ENCODE peak calls at places on chromosomes 12 and 14, in five cellular contexts. One of them, this sample, is unnamed.

GRCh38 chr12:117792877-117793424 is 175.8 kb downstream of the KSR2 start:
- DNase-seq in K562: no peak
- DNase-seq in IMR-90: no peak
- DNase-seq in A549: no peak
- DNase-seq in GM12878: no peak
- DNase-seq in this sample: no peak

GRCh38 chr12:51028126-51028810 is 2.1 kb upstream of the SLC11A2 start:
- DNase-seq in IMR-90: peak; percentile 33
- DNase-seq in A549: peak; percentile 36
- DNase-seq in K562: peak; percentile 58
- DNase-seq in GM12878: no peak
- DNase-seq in this sample: no peak

GRCh38 chr12:117033382-117034045 is 65.7 kb downstream of the TESC start:
- DNase-seq in IMR-90: no peak
- DNase-seq in GM12878: no peak
- DNase-seq in A549: no peak
- DNase-seq in K562: no peak
- DNase-seq in this sample: no peak

GRCh38 chr14:24172261-24172860 is 481 bp downstream of the REC8 start:
- DNase-seq in IMR-90: no peak
- DNase-seq in GM12878: no peak
- DNase-seq in A549: no peak
- DNase-seq in K562: no peak
- DNase-seq in this sample: peak; percentile 79

GRCh38 chr12:508795-509194 is 49.1 kb downstream of the B4GALNT3 start:
- DNase-seq in GM12878: no peak
- DNase-seq in IMR-90: no peak
- DNase-seq in K562: no peak
- DNase-seq in A549: no peak
- DNase-seq in this sample: no peak

GRCh38 chr12:106128526-106129430 is 10.0 kb downstream of the NUAK1 start:
- DNase-seq in GM12878: no peak
- DNase-seq in K562: no peak
- DNase-seq in IMR-90: no peak
- DNase-seq in A549: no peak
- DNase-seq in this sample: no peak

GRCh38 chr14:54366726-54367707 is 29.8 kb upstream of the CDKN3 start:
- DNase-seq in GM12878: no peak
- DNase-seq in IMR-90: peak; percentile 70
- DNase-seq in K562: peak; percentile 12
- DNase-seq in A549: peak; percentile 38
- DNase-seq in this sample: peak; percentile 30

GRCh38 chr14:73240816-73241480 is 3.6 kb downstream of the PAPLN start:
- DNase-seq in A549: no peak
- DNase-seq in K562: no peak
- DNase-seq in GM12878: no peak
- DNase-seq in IMR-90: no peak
- DNase-seq in this sample: peak; percentile 34

GRCh38 chr14:56207626-56208297 is 89.6 kb downstream of the PELI2 start:
- DNase-seq in GM12878: no peak
- DNase-seq in K562: no peak
- DNase-seq in A549: no peak
- DNase-seq in IMR-90: peak; percentile 18
- DNase-seq in this sample: no peak

GRCh38 chr12:5620896-5621295 is 189.0 kb downstream of the NTF3 start:
- DNase-seq in IMR-90: no peak
- DNase-seq in A549: no peak
- DNase-seq in K562: peak; percentile 10
- DNase-seq in GM12878: no peak
- DNase-seq in this sample: no peak

GRCh38 chr12:92462527-92462926 is 240.3 kb upstream of the PLEKHG7 start:
- DNase-seq in IMR-90: no peak
- DNase-seq in K562: no peak
- DNase-seq in A549: no peak
- DNase-seq in GM12878: no peak
- DNase-seq in this sample: no peak

GRCh38 chr14:58965601-58966000 is 222.9 kb upstream of the DAAM1 start:
- DNase-seq in K562: no peak
- DNase-seq in A549: no peak
- DNase-seq in GM12878: no peak
- DNase-seq in IMR-90: no peak
- DNase-seq in this sample: no peak

GRCh38 chr14:21894003-21894897 is 220.6 kb upstream of the OR4E1 start:
- DNase-seq in IMR-90: no peak
- DNase-seq in K562: peak; percentile 4
- DNase-seq in GM12878: no peak
- DNase-seq in A549: no peak
- DNase-seq in this sample: no peak

GRCh38 chr12:59173696-59174095 is 253.4 kb upstream of the LRIG3 start:
- DNase-seq in GM12878: no peak
- DNase-seq in A549: no peak
- DNase-seq in K562: no peak
- DNase-seq in IMR-90: peak; percentile 8
- DNase-seq in this sample: no peak

GRCh38 chr12:123089631-123090353 is 61.1 kb downstream of the PITPNM2 start:
- DNase-seq in IMR-90: peak; percentile 99
- DNase-seq in K562: peak; percentile 63
- DNase-seq in A549: peak; percentile 88
- DNase-seq in GM12878: no peak
- DNase-seq in this sample: no peak

GRCh38 chr12:84561362-84561761 is 351.2 kb downstream of the SLC6A15 start:
- DNase-seq in A549: no peak
- DNase-seq in IMR-90: no peak
- DNase-seq in K562: no peak
- DNase-seq in GM12878: no peak
- DNase-seq in this sample: no peak

DNA sequence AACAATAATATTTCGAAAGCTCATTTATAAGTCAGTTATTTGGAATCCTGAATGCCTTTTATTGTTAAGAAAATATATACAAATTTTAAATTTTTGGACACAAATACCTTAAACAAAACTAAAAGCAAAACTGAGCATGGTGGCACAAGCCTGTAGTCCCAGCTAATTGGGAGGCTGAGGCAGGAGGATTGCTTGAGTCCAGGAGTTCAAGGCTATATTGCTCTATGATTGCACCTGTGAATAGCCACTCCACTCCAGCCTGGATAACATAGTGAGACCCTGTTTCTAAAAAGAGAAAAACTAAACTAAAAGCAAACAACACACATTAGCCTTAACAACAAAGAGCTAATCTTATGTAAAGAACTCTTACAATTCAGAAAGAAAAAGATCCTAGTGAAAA is 78.8 kb downstream of the SMOC1 start:
- DNase-seq in IMR-90: no peak
- DNase-seq in K562: no peak
- DNase-seq in GM12878: no peak
- DNase-seq in A549: no peak
- DNase-seq in this sample: no peak
- H3K4me1 ChIP-seq in IMR-90: no peaks in the 10 kb centered on the region
- H3K4me1 ChIP-seq in K562: no peaks in the 10 kb centered on the region
- H3K4me1 ChIP-seq in GM12878: no peaks in the 10 kb centered on the region
- H3K4me1 ChIP-seq in A549: no peaks in the 10 kb centered on the region
- H3K4me1 ChIP-seq in this sample: peaks cover 11% of the 10 kb centered on the region

GRCh38 chr12:95701275-95701674 is 89.3 kb downstream of the NTN4 start:
- DNase-seq in K562: no peak
- DNase-seq in GM12878: no peak
- DNase-seq in IMR-90: peak; percentile 60
- DNase-seq in A549: no peak
- DNase-seq in this sample: no peak
- TF ChIP-seq RAD21 in K562: no peak
- TF ChIP-seq RAD21 in GM12878: no peak
- TF ChIP-seq RAD21 in IMR-90: no peak
- TF ChIP-seq RAD21 in A549: no peak
- TF ChIP-seq RAD21 in this sample: no peak

DNA sequence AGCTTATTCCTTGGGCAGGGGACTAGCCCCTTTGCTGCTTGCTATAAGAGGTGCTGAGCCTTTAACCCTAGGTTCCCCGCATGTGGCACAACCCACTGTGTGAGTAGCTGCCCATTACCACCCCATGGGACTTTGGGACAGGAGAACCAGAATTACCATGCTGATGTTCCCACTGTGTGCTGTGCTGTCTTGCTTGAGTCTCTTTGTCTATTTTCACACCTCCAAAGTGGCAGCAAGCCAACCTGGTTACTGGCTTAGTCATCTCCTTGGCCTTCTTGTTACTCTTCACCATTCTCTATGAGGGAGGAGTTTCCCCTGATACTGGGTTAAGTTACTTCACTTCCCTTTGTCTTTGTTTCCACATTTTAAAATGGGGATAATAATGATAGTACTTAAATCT is 73.4 kb upstream of the ETV6 start:
- DNase-seq in K562: no peak
- DNase-seq in GM12878: peak; percentile 86
- DNase-seq in IMR-90: peak; percentile 48
- DNase-seq in A549: no peak
- DNase-seq in this sample: no peak
- TF ChIP-seq RCOR1 in K562: no peak
- TF ChIP-seq RCOR1 in GM12878: no peak
- TF ChIP-seq RCOR1 in IMR-90: no peak
- TF ChIP-seq RCOR1 in A549: no peak
- TF ChIP-seq RCOR1 in this sample: no peak

DNA sequence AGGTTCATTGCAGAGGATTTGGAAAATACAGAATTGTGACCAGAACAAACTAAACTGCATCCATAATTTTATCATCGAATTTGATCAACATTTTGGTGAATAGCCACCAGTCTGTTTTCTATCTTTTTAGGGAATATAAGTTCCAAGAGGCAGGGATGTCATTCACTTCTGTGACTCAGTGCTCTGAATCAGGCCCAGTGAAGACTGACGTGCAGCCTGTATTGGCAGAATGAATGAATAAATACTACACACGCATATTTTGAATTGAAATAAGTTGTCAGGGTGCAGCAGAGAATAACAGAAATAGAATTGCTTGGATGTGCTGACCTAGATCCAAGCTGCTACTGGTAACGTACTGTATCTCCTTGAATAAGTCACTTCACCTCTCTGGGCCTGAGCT is 1.3 kb upstream of the EMP1 start:
- DNase-seq in K562: no peak
- DNase-seq in A549: no peak
- DNase-seq in IMR-90: peak; percentile 63
- DNase-seq in GM12878: no peak
- DNase-seq in this sample: no peak
- H3K4me1 ChIP-seq in K562: no peaks in the 10 kb centered on the region
- H3K4me1 ChIP-seq in A549: peaks cover 46% of the 10 kb centered on the region
- H3K4me1 ChIP-seq in IMR-90: peaks cover 20% of the 10 kb centered on the region
- H3K4me1 ChIP-seq in GM12878: no peaks in the 10 kb centered on the region
- H3K4me1 ChIP-seq in this sample: peaks cover 12% of the 10 kb centered on the region

DNA sequence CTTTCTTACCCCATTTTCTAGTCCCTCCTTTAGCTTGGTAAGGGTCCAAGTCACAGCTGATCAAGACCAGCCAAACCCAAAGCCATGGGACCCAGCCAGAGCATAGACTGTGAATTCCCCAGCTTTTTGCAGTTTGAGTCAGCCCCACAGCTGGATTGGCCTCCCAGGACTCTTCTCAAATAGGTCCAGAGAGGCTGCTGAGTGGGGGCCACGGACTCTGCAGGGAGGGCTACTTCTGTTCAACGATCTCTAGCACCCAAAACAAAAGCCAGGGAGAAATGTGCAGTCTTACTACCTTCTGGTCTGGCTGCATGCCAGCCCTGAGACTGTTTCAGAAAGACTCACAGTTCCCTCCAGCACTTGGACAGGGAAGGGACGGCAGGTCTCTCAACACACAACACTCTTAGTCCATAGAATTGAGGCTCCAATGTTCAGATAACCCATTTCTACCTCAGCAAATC is 1.6 kb downstream of the VDR start:
- DNase-seq in K562: no peak
- DNase-seq in A549: no peak
- DNase-seq in IMR-90: peak; percentile 76
- DNase-seq in GM12878: no peak
- DNase-seq in this sample: no peak
- TF ChIP-seq RAD21 in K562: no peak
- TF ChIP-seq RAD21 in A549: no peak
- TF ChIP-seq RAD21 in IMR-90: no peak
- TF ChIP-seq RAD21 in GM12878: no peak
- TF ChIP-seq RAD21 in this sample: no peak

GRCh38 chr12:121209629-121210572 is at the start of gene P2RX4:
- DNase-seq in A549: peak; percentile 80
- DNase-seq in K562: peak; percentile 97
- DNase-seq in IMR-90: peak; percentile 73
- DNase-seq in GM12878: peak; percentile 44
- DNase-seq in this sample: peak; percentile 97
- TF ChIP-seq RCOR1 in A549: no peak
- TF ChIP-seq RCOR1 in K562: peak; percentile 22
- TF ChIP-seq RCOR1 in IMR-90: no peak
- TF ChIP-seq RCOR1 in GM12878: no peak
- TF ChIP-seq RCOR1 in this sample: no peak

DNA sequence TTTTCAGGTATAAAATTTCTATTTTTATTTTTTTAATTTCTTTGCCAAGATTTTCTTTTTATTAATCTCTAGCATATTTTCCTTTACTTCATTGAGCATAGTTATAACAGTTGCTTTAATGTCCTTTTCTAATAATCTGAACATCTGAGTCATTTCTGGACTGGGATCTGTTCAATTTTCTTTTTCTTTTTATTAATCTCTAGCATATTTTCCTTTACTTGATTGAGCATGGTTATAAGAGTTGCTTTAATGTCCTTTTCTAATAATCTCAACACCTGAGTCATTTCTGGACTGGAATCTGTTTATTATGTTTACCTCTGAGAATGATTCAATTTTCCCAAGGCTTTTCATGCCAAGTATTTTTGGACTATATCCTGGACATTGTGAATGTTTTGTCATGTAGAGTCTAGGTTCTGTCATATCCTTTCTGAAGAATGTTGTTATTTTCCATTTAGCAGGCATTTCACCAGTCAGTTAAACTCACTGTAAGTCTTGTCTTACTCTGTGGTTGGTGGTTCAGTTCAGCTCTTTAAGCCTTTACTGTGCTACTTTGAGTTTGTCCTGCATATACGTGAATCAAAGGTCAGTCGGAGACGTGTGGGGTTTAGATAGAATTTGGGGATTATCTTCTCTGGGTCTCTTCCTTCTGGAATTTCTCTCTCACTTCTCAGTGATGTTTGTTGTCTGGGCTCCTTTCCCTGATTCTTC is 20.3 kb downstream of the TTC6 start:
- DNase-seq in IMR-90: no peak
- DNase-seq in K562: no peak
- DNase-seq in A549: no peak
- DNase-seq in GM12878: no peak
- DNase-seq in this sample: no peak
- H3K4me1 ChIP-seq in IMR-90: no peaks in the 10 kb centered on the region
- H3K4me1 ChIP-seq in K562: no peaks in the 10 kb centered on the region
- H3K4me1 ChIP-seq in A549: no peaks in the 10 kb centered on the region
- H3K4me1 ChIP-seq in GM12878: no peaks in the 10 kb centered on the region
- H3K4me1 ChIP-seq in this sample: no peaks in the 10 kb centered on the region

This sample was measured in SK-N-SH.